ENCODE peak calls at places on chromosomes 7 and 10, in seven cellular contexts. One of them, this sample, is unnamed.

GRCh38 chr10:50576245-50576815 is 47.4 kb downstream of the SGMS1 start:
- DNase-seq in H1: no peak
- DNase-seq in trophoblast cell: no peak
- DNase-seq in H9: no peak
- DNase-seq in mesenchymal stem cell: no peak
- DNase-seq in mesendoderm: no peak
- DNase-seq in IMR-90: peak; percentile 49
- DNase-seq in this sample: no peak

GRCh38 chr10:70856454-70856853 is 31.9 kb downstream of the PCBD1 start:
- DNase-seq in mesenchymal stem cell: no peak
- DNase-seq in mesendoderm: no peak
- DNase-seq in trophoblast cell: no peak
- DNase-seq in IMR-90: no peak
- DNase-seq in H9: no peak
- DNase-seq in H1: no peak
- DNase-seq in this sample: no peak

GRCh38 chr10:3484306-3485187 is 300.5 kb downstream of the KLF6 start:
- DNase-seq in mesenchymal stem cell: peak; percentile 90
- DNase-seq in mesendoderm: peak; percentile 66
- DNase-seq in H9: no peak
- DNase-seq in trophoblast cell: peak; percentile 88
- DNase-seq in H1: no peak
- DNase-seq in IMR-90: peak; percentile 73
- DNase-seq in this sample: no peak

GRCh38 chr7:128833148-128833938 is 3.1 kb downstream of the FLNC start:
- DNase-seq in mesendoderm: peak; percentile 72
- DNase-seq in mesenchymal stem cell: peak; percentile 90
- DNase-seq in H1: no peak
- DNase-seq in H9: peak; percentile 64
- DNase-seq in trophoblast cell: no peak
- DNase-seq in IMR-90: peak; percentile 88
- DNase-seq in this sample: no peak

GRCh38 chr10:44264244-44264643 is 120.7 kb downstream of the CXCL12 start:
- DNase-seq in mesendoderm: no peak
- DNase-seq in IMR-90: peak; percentile 17
- DNase-seq in mesenchymal stem cell: no peak
- DNase-seq in H9: no peak
- DNase-seq in H1: no peak
- DNase-seq in trophoblast cell: no peak
- DNase-seq in this sample: no peak

GRCh38 chr7:33157311-33157710 is 27.9 kb downstream of the BBS9 start:
- DNase-seq in IMR-90: peak; percentile 6
- DNase-seq in mesendoderm: no peak
- DNase-seq in H1: no peak
- DNase-seq in trophoblast cell: no peak
- DNase-seq in H9: no peak
- DNase-seq in mesenchymal stem cell: no peak
- DNase-seq in this sample: no peak

GRCh38 chr7:110375068-110375467 is 715.9 kb upstream of the LRRN3 start:
- DNase-seq in mesenchymal stem cell: no peak
- DNase-seq in mesendoderm: no peak
- DNase-seq in trophoblast cell: peak; percentile 63
- DNase-seq in H1: no peak
- DNase-seq in IMR-90: no peak
- DNase-seq in H9: no peak
- DNase-seq in this sample: no peak

GRCh38 chr7:116213361-116214155 is 3.2 kb downstream of the TES start:
- DNase-seq in trophoblast cell: no peak
- DNase-seq in H1: no peak
- DNase-seq in H9: no peak
- DNase-seq in mesendoderm: no peak
- DNase-seq in IMR-90: no peak
- DNase-seq in mesenchymal stem cell: peak; percentile 62
- DNase-seq in this sample: no peak

GRCh38 chr10:5659702-5660528 is 6.5 kb downstream of the ASB13 start:
- DNase-seq in mesendoderm: peak; percentile 63
- DNase-seq in IMR-90: peak; percentile 79
- DNase-seq in trophoblast cell: peak; percentile 76
- DNase-seq in H9: no peak
- DNase-seq in mesenchymal stem cell: peak; percentile 72
- DNase-seq in H1: no peak
- DNase-seq in this sample: no peak

GRCh38 chr7:17952387-17952786 is 12.1 kb upstream of the SNX13 start:
- DNase-seq in H1: no peak
- DNase-seq in mesendoderm: no peak
- DNase-seq in IMR-90: no peak
- DNase-seq in H9: no peak
- DNase-seq in mesenchymal stem cell: no peak
- DNase-seq in trophoblast cell: no peak
- DNase-seq in this sample: no peak

GRCh38 chr10:34343764-34344163 is 471.3 kb downstream of the PARD3 start:
- DNase-seq in mesendoderm: no peak
- DNase-seq in IMR-90: peak; percentile 41
- DNase-seq in mesenchymal stem cell: no peak
- DNase-seq in trophoblast cell: no peak
- DNase-seq in H9: no peak
- DNase-seq in H1: no peak
- DNase-seq in this sample: no peak

GRCh38 chr10:88281592-88282268 is 301.4 kb downstream of the RNLS start:
- DNase-seq in mesenchymal stem cell: peak; percentile 73
- DNase-seq in H9: no peak
- DNase-seq in IMR-90: peak; percentile 81
- DNase-seq in trophoblast cell: no peak
- DNase-seq in H1: no peak
- DNase-seq in mesendoderm: no peak
- DNase-seq in this sample: no peak

GRCh38 chr7:85733163-85733915 is 546.5 kb upstream of the SEMA3D start:
- DNase-seq in mesenchymal stem cell: peak; percentile 5
- DNase-seq in H9: no peak
- DNase-seq in H1: no peak
- DNase-seq in mesendoderm: peak; percentile 3
- DNase-seq in trophoblast cell: no peak
- DNase-seq in IMR-90: peak; percentile 1
- DNase-seq in this sample: no peak

GRCh38 chr7:34840176-34840785 is 182.3 kb downstream of the NPSR1 start:
- DNase-seq in trophoblast cell: peak; percentile 72
- DNase-seq in H9: no peak
- DNase-seq in mesenchymal stem cell: no peak
- DNase-seq in H1: no peak
- DNase-seq in IMR-90: no peak
- DNase-seq in mesendoderm: no peak
- DNase-seq in this sample: no peak

GRCh38 chr10:80168679-80169380 is 36.3 kb downstream of the PLAC9 start:
- DNase-seq in H1: no peak
- DNase-seq in H9: peak; percentile 53
- DNase-seq in trophoblast cell: no peak
- DNase-seq in mesendoderm: peak; percentile 46
- DNase-seq in mesenchymal stem cell: peak; percentile 34
- DNase-seq in IMR-90: peak; percentile 47
- DNase-seq in this sample: no peak
- H3K4ac ChIP-seq in H1: no peak overlapping the region
- H3K4ac ChIP-seq in H9: no peak overlapping the region
- H3K4ac ChIP-seq in trophoblast cell: no peak overlapping the region
- H3K4ac ChIP-seq in mesendoderm: no peak overlapping the region
- H3K4ac ChIP-seq in mesenchymal stem cell: no peak overlapping the region
- H3K4ac ChIP-seq in IMR-90: no peak overlapping the region
- H3K4ac ChIP-seq in this sample: no peak overlapping the region

GRCh38 chr7:101399759-101400158 is 37.1 kb downstream of the COL26A1 start:
- DNase-seq in H1: no peak
- DNase-seq in mesenchymal stem cell: no peak
- DNase-seq in IMR-90: peak; percentile 41
- DNase-seq in trophoblast cell: no peak
- DNase-seq in H9: no peak
- DNase-seq in mesendoderm: no peak
- DNase-seq in this sample: no peak

GRCh38 chr7:101400751-101401150 is 38.1 kb downstream of the COL26A1 start:
- DNase-seq in mesenchymal stem cell: no peak
- DNase-seq in trophoblast cell: no peak
- DNase-seq in IMR-90: no peak
- DNase-seq in mesendoderm: no peak
- DNase-seq in H1: no peak
- DNase-seq in H9: no peak
- DNase-seq in this sample: no peak

GRCh38 chr7:101401390-101402080 is 38.9 kb downstream of the COL26A1 start:
- DNase-seq in mesenchymal stem cell: no peak
- DNase-seq in trophoblast cell: no peak
- DNase-seq in mesendoderm: no peak
- DNase-seq in H1: no peak
- DNase-seq in H9: no peak
- DNase-seq in IMR-90: no peak
- DNase-seq in this sample: no peak

GRCh38 chr7:101402835-101403234 is 40.2 kb downstream of the COL26A1 start:
- DNase-seq in H9: no peak
- DNase-seq in trophoblast cell: no peak
- DNase-seq in H1: no peak
- DNase-seq in mesendoderm: no peak
- DNase-seq in mesenchymal stem cell: no peak
- DNase-seq in IMR-90: no peak
- DNase-seq in this sample: no peak

GRCh38 chr7:101402081-101402779 is 39.6 kb downstream of the COL26A1 start:
- DNase-seq in IMR-90: peak; percentile 17
- DNase-seq in mesendoderm: peak; percentile 99
- DNase-seq in H9: peak; percentile 84
- DNase-seq in mesenchymal stem cell: no peak
- DNase-seq in trophoblast cell: peak; percentile 16
- DNase-seq in H1: peak; percentile 79
- DNase-seq in this sample: peak; percentile 86
- H3K4me2 ChIP-seq in IMR-90: peak overlapping the region; percentile 36
- H3K4me2 ChIP-seq in mesendoderm: peak overlapping the region; percentile 19
- H3K4me2 ChIP-seq in H9: peak overlapping the region; percentile 39
- H3K4me2 ChIP-seq in mesenchymal stem cell: peak overlapping the region; percentile 41
- H3K4me2 ChIP-seq in trophoblast cell: peak overlapping the region; percentile 42
- H3K4me2 ChIP-seq in H1: peak overlapping the region; percentile 61
- H3K4me2 ChIP-seq in this sample: no peak overlapping the region

GRCh38 chr7:127816354-127817190 is 164.6 kb downstream of the SND1 start:
- DNase-seq in IMR-90: no peak
- DNase-seq in H1: no peak
- DNase-seq in H9: no peak
- DNase-seq in mesendoderm: no peak
- DNase-seq in trophoblast cell: no peak
- DNase-seq in mesenchymal stem cell: no peak
- DNase-seq in this sample: no peak
- H3K4ac ChIP-seq in IMR-90: no peak overlapping the region
- H3K4ac ChIP-seq in H1: no peak overlapping the region
- H3K4ac ChIP-seq in H9: no peak overlapping the region
- H3K4ac ChIP-seq in mesendoderm: no peak overlapping the region
- H3K4ac ChIP-seq in trophoblast cell: no peak overlapping the region
- H3K4ac ChIP-seq in mesenchymal stem cell: no peak overlapping the region
- H3K4ac ChIP-seq in this sample: no peak overlapping the region

DNA sequence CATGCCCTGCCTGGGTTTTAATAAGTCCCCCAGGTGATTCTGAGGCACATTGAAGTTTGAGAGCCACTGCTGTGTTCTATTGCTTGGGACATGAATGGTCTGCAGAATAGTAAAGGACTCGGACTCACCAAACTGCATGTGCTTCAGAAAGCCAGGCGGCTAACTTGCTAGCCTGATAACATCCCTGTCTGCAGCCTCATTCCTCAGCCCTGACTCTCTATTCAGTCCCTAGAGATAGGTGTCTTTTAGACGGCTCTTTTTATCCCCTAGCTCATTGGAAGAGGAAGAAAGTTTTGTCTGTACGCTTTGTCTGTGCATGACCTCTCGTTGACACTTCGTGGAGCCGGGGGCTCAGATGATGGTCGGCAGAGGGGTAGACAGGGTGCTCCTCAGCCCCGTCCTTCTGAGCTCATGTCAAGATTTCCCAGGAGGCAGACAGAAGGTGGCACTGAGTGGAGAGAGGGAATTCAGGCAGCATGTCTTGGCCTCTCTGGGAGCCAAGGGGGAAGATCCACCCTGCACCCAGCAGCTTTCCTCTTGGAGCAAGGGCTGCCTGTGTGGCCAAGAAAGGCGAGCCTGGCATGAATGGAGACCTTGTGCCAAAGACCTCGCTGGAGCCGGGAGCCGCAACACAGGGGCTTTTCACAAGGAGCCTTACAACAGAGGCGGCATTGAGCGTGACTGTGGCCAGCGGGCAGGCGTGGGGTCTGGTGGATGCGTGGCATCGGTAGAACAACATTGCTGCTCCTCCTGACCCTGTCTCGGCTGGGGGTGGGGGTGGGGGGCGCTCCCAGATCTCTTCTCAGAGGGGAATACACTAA is 51.1 kb upstream of the PODXL start:
- DNase-seq in IMR-90: no peak
- DNase-seq in mesenchymal stem cell: no peak
- DNase-seq in H1: no peak
- DNase-seq in H9: peak; percentile 27
- DNase-seq in trophoblast cell: peak; percentile 52
- DNase-seq in mesendoderm: peak; percentile 62
- DNase-seq in this sample: no peak
- H3K4me2 ChIP-seq in IMR-90: no peak overlapping the region
- H3K4me2 ChIP-seq in mesenchymal stem cell: no peak overlapping the region
- H3K4me2 ChIP-seq in H1: no peak overlapping the region
- H3K4me2 ChIP-seq in H9: no peak overlapping the region
- H3K4me2 ChIP-seq in trophoblast cell: no peak overlapping the region
- H3K4me2 ChIP-seq in mesendoderm: no peak overlapping the region
- H3K4me2 ChIP-seq in this sample: no peak overlapping the region

DNA sequence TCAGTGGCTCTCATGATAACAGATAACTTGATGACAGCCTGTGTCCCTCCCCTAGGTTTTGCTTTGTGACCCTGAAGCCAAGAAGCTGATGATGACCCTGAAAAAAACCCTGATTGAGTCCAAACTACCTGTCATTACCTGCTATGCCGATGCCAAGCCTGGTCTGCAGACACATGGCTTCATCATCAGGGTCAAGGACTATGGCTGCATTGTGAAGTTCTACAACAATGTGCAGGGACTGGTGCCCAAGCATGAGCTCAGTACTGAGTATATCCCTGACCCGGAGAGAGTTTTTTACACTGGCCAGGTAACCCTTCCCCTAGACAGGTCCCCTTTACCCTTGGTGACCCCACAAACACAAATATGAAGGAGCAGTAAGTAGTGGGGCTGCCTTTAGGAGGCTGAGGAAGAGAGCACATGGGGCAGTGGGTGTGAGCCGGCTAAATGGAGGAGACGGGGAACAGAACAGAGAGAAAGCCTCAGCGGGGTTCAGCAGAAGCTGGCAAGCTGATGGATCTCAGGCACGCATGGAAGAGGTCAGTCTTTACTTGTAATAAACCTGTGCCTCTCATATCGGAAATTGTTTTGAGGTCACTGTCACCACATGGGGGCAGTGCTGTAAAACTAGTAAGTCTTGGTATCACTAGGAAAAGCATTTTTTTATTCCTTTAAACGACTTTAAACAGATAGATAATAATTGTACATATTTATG is 20.2 kb downstream of the PDCD11 start:
- DNase-seq in mesendoderm: peak; percentile 47
- DNase-seq in H9: no peak
- DNase-seq in trophoblast cell: peak; percentile 86
- DNase-seq in mesenchymal stem cell: peak; percentile 68
- DNase-seq in H1: no peak
- DNase-seq in IMR-90: peak; percentile 65
- DNase-seq in this sample: peak; percentile 24
- H3K4ac ChIP-seq in mesendoderm: no peak overlapping the region
- H3K4ac ChIP-seq in H9: no peak overlapping the region
- H3K4ac ChIP-seq in trophoblast cell: no peak overlapping the region
- H3K4ac ChIP-seq in mesenchymal stem cell: no peak overlapping the region
- H3K4ac ChIP-seq in H1: no peak overlapping the region
- H3K4ac ChIP-seq in IMR-90: no peak overlapping the region
- H3K4ac ChIP-seq in this sample: no peak overlapping the region

DNA sequence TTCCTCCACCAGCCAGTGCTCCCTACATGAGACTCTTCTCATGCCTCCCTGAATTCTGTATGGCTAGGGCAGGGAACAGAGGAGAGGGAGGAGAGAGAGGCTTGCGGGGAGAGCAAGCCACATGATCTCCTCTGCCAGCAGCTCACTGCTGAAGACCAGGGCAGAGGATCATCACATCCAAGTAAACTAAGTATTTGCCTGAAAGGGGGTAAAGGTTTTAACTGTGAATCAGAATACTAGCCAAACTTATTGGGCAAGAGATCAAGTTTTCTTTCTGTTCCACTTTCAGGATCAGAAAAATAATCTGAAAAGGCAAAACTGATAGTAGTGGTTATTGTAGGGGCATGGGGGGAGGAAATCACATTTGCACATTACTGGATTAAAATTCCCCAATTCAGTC is 17.8 kb upstream of the ERCC6 start:
- DNase-seq in H1: no peak
- DNase-seq in mesenchymal stem cell: no peak
- DNase-seq in trophoblast cell: peak; percentile 39
- DNase-seq in H9: no peak
- DNase-seq in IMR-90: peak; percentile 15
- DNase-seq in mesendoderm: no peak
- DNase-seq in this sample: no peak
- H3K4me2 ChIP-seq in H1: no peak overlapping the region
- H3K4me2 ChIP-seq in mesenchymal stem cell: no peak overlapping the region
- H3K4me2 ChIP-seq in trophoblast cell: no peak overlapping the region
- H3K4me2 ChIP-seq in H9: no peak overlapping the region
- H3K4me2 ChIP-seq in IMR-90: no peak overlapping the region
- H3K4me2 ChIP-seq in mesendoderm: no peak overlapping the region
- H3K4me2 ChIP-seq in this sample: no peak overlapping the region